ENCODE peak calls at places on chromosomes 16 and 17, in six cellular contexts. R is ovary, M is A549, B is sigmoid colon, I is tibial nerve, E is GM12878. G is an unnamed sample.

GRCh38 chr17:47727704-47728036 is 5.4 kb upstream of the TBX21 start:
- DNase-seq in R (no peak), M (no peak), B (no peak), I (no peak), E (no peak), G (no peak)

GRCh38 chr17:57839571-57839923 is 10.3 kb downstream of the MRPS23 start:
- DNase-seq in R (no peak), M (no peak), B (no peak), I (no peak), E (no peak), G (no peak)

GRCh38 chr16:81526935-81527334 is 82.3 kb downstream of the CMIP start:
- DNase-seq in R (peak), M (no peak), B (no peak), I (no peak), E (no peak), G (no peak)

GRCh38 chr17:40963838-40964237 is 2.9 kb downstream of the KRT39 start:
- DNase-seq in R (no peak), M (peak), B (no peak), I (no peak), E (no peak), G (no peak)

GRCh38 chr16:28279006-28279405 is 13.3 kb upstream of the SBK1 start:
- DNase-seq in R (no peak), M (no peak), B (no peak), I (no peak), E (no peak), G (no peak)

GRCh38 chr16:66741131-66741900 is 10.1 kb downstream of the DYNC1LI2 start:
- DNase-seq in R (peak), M (peak), B (peak), I (peak), E (no peak), G (peak)

GRCh38 chr17:77528516-77529327 is 388.0 kb downstream of the SEC14L1 start:
- DNase-seq in R (no peak), M (no peak), B (peak), I (no peak), E (no peak), G (no peak)

GRCh38 chr17:31226373-31226772 is 70.7 kb downstream of the OMG start:
- DNase-seq in R (no peak), M (no peak), B (no peak), I (no peak), E (no peak), G (no peak)

GRCh38 chr16:31216552-31217530 is at the start of gene PYDC1:
- DNase-seq in R (no peak), M (no peak), B (no peak), I (no peak), E (no peak), G (no peak)

GRCh38 chr16:2027024-2028010 is 615 bp downstream of the NHERF2 start:
- DNase-seq in R (no peak), M (no peak), B (no peak), I (no peak), E (no peak), G (no peak)

GRCh38 chr17:64480951-64481350 is 15.9 kb downstream of the POLG2 start:
- DNase-seq in R (no peak), M (no peak), B (no peak), I (no peak), E (no peak), G (no peak)

GRCh38 chr17:50904522-50905459 is 38.6 kb upstream of the TOB1 start:
- DNase-seq in R (peak), M (no peak), B (peak), I (no peak), E (no peak), G (peak)

GRCh38 chr17:20926532-20926931 is 116.3 kb downstream of the USP22 start:
- DNase-seq in R (no peak), M (no peak), B (no peak), I (no peak), E (no peak), G (no peak)

GRCh38 chr17:42221886-42222745 is 27.8 kb upstream of the GHDC start:
- DNase-seq in R (no peak), M (peak), B (no peak), I (no peak), E (no peak), G (peak)

GRCh38 chr17:69445132-69445531 is 30.6 kb downstream of the MAP2K6 start:
- DNase-seq in R (no peak), M (no peak), B (no peak), I (no peak), E (no peak), G (no peak)

GRCh38 chr17:3639981-3640596 is 3.5 kb downstream of the CTNS start:
- DNase-seq in R (no peak), M (no peak), B (no peak), I (no peak), E (no peak), G (no peak)

GRCh38 chr16:86041807-86042206 is 142.8 kb downstream of the IRF8 start:
- DNase-seq in R (no peak), M (no peak), B (no peak), I (no peak), E (no peak), G (no peak)

GRCh38 chr17:76131692-76132573 is 9.1 kb downstream of the FOXJ1 start:
- DNase-seq in R (no peak), M (no peak), B (no peak), I (no peak), E (no peak), G (no peak)

GRCh38 chr16:3065069-3065741 is at the start of gene IL32:
- DNase-seq in R (peak), M (peak), B (peak), I (no peak), E (no peak), G (peak)

GRCh38 chr17:4643676-4644075 is 2.2 kb upstream of the ALOX15 start:
- DNase-seq in R (no peak), M (no peak), B (no peak), I (no peak), E (no peak), G (peak)

GRCh38 chr16:70523621-70524405 is at the start of gene SF3B3:
- DNase-seq in R (peak), M (peak), B (peak), I (peak), E (no peak), G (peak)

GRCh38 chr17:10631048-10631700 is 25.9 kb downstream of the MYH3 start:
- DNase-seq in R (no peak), M (peak), B (no peak), I (no peak), E (no peak), G (peak)

GRCh38 chr17:5488752-5489151 is 2.4 kb downstream of the MIS12 start:
- DNase-seq in R (no peak), M (no peak), B (no peak), I (no peak), E (no peak), G (no peak)

GRCh38 chr17:76261421-76262215 is 3.5 kb upstream of the UBALD2 start:
- DNase-seq in R (no peak), M (no peak), B (no peak), I (no peak), E (no peak), G (no peak)

GRCh38 chr16:9260665-9261064 is 169.2 kb downstream of the HAPSTR1 start:
- DNase-seq in R (no peak), M (no peak), B (no peak), I (peak), E (no peak), G (peak)

GRCh38 chr16:67486805-67487204 is 3.5 kb upstream of the AGRP start:
- DNase-seq in R (no peak), M (no peak), B (no peak), I (no peak), E (no peak), G (no peak)

GRCh38 chr16:18062713-18063112 is 273.8 kb downstream of the NPIPA8 start:
- DNase-seq in R (no peak), M (no peak), B (no peak), I (no peak), E (no peak), G (no peak)

GRCh38 chr17:82065638-82066303 is at the start of gene DUS1L:
- DNase-seq in R (peak), M (peak), B (peak), I (peak), E (no peak), G (peak)
- TF ChIP-seq EP300 in R (no peak), M (no peak), B (no peak), I (no peak), E (no peak), G (no peak)

GRCh38 chr17:38667099-38667786 is 7.5 kb downstream of the EPOP start:
- DNase-seq in R (peak), M (peak), B (peak), I (peak), E (no peak), G (peak)
- TF ChIP-seq CTCF in R (peak), M (peak), B (peak), I (peak), E (peak), G (peak)

GRCh38 chr17:37744961-37745800 is at the start of gene HNF1B:
- DNase-seq in R (no peak), M (peak), B (no peak), I (no peak), E (no peak), G (peak)
- H3K4me3 ChIP-seq in R (peak), M (peak), B (peak), I (peak), E (peak), G (peak)

GRCh38 chr16:5907544-5907943 is 809.9 kb upstream of the EEF2KMT start:
- DNase-seq in R (no peak), M (no peak), B (no peak), I (no peak), E (no peak), G (no peak)
- TF ChIP-seq EP300 in R (no peak), M (no peak), B (no peak), I (no peak), E (no peak), G (no peak)

DNA sequence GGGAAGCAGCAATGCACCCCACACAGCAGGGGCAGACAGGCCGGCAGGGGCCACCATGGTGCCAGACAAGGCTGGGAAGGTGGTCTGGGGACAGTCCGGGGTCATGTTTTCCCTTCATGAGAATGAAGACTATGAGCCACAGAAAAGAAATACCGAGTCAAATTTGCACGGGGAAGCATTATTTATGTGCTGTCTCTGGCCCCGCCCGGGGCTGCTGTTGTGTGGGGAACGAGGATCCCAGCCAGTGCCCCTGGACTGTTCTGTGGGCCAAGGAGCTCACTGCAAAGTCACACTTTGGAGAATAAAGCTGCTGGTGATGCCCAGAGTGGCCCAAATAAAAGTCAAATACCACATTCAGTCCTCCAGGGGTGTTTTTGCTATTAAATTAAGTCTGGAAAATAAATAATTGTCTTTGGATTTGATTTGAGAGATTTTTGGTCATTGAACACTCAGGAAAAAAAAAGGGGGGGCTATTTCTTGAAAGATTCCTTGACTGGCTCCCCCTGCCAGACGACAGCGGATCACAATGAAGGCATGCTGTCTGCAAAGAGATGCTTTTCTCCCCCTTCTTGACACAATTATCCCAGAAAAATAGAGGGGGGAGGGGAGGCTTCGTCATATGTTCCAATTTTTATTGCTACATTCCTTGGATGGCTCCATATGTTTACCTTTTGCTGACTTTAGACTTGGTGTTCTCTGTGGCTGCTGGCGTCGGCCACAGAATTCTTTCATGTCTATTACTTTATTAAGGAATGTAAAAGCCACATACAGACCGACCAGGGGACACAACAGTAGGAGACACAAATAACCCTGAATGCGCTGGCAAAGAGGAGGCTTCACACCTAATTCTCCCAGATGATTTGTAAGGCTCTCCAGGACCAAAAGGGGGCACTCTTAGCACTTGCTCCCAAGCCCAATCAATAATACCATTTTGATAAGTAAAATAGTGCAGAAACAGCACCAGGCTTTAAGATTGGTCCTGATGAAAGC is 27.1 kb upstream of the ANKFN1 start:
- DNase-seq in R (no peak), M (no peak), B (no peak), I (peak), E (no peak), G (no peak)
- TF ChIP-seq CTCF in R (no peak), M (peak), B (no peak), I (peak), E (peak), G (peak)

GRCh38 chr17:59785091-59785799 is 77.8 kb downstream of the VMP1 start:
- DNase-seq in R (no peak), M (no peak), B (no peak), I (no peak), E (no peak), G (no peak)

GRCh38 chr17:59786213-59786535 is 78.7 kb downstream of the VMP1 start:
- DNase-seq in R (no peak), M (no peak), B (no peak), I (no peak), E (no peak), G (no peak)

GRCh38 chr17:59783221-59784016 is 76.0 kb downstream of the VMP1 start:
- DNase-seq in R (no peak), M (peak), B (no peak), I (no peak), E (no peak), G (no peak)

GRCh38 chr17:59790936-59791335 is 83.5 kb downstream of the VMP1 start:
- DNase-seq in R (no peak), M (no peak), B (no peak), I (peak), E (no peak), G (no peak)

GRCh38 chr17:59786536-59787319 is 79.3 kb downstream of the VMP1 start:
- DNase-seq in R (peak), M (peak), B (peak), I (peak), E (peak), G (peak)
- H3K4me3 ChIP-seq in R (peak), M (no peak), B (peak), I (peak), E (peak), G (peak)

DNA sequence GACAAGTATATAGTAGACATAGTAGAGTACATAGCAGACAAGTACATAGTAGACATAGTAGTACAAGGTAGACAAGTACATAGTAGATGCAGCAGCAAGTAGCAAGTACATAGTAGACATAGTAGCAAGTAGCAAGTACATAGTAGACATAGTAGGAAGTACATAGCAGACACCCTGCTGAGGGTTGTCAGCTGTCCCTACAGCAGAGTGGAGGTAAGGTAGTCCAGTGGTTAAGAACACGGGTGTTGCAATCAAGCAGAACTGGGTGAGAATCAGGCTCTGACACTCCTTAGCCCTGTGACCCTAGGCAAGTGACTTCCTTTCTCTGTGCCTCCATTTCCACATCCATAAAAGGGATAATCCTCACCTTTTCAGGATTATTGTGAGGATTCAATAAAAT is 94.7 kb downstream of the NOG start:
- DNase-seq in R (no peak), M (no peak), B (no peak), I (no peak), E (no peak), G (no peak)
- TF ChIP-seq EP300 in R (no peak), M (no peak), B (no peak), I (no peak), E (no peak), G (no peak)

G was measured in transverse colon.